ENCODE peak calls at places on chromosomes 3 and 15, in five cellular contexts. K is tibial nerve, E is tibial artery, N is fibroblast of the aortic adventitia, W is BE2C. F is an unnamed sample.

GRCh38 chr15:47856071-47856470 is 138.8 kb downstream of the SEMA6D start:
- DNase-seq in N (no peak), E (no peak), K (no peak), W (no peak), F (no peak)

GRCh38 chr15:75677601-75678323 is 30.1 kb downstream of the SNX33 start:
- DNase-seq in E (no peak), K (no peak), N (no peak), W (no peak), F (no peak)

GRCh38 chr3:144840866-144841265 is 869.2 kb downstream of the DIPK2A start:
- DNase-seq in E (no peak), K (no peak), W (no peak), N (peak; percentile 2), F (no peak)

GRCh38 chr15:50181983-50182232 is at the start of gene SLC27A2:
- DNase-seq in W (peak; percentile 40), K (no peak), N (peak; percentile 2), E (no peak), F (no peak)

GRCh38 chr3:101617478-101617877 is 43.5 kb downstream of the PCNP start:
- DNase-seq in N (no peak), E (no peak), K (no peak), W (no peak), F (no peak)

GRCh38 chr3:28924744-28925360 is 356.0 kb upstream of the RBMS3 start:
- DNase-seq in N (peak; percentile 15), K (no peak), E (no peak), W (no peak), F (no peak)

GRCh38 chr15:29050870-29051269 is 165.1 kb downstream of the APBA2 start:
- DNase-seq in N (no peak), E (no peak), K (no peak), W (no peak), F (peak; percentile 70)

GRCh38 chr3:159170436-159171003 is 368.7 kb downstream of the MFSD1 start:
- DNase-seq in E (no peak), K (no peak), N (peak; percentile 55), W (no peak), F (no peak)

GRCh38 chr3:102190340-102190723 is 244.5 kb upstream of the ZPLD1 start:
- DNase-seq in W (no peak), K (no peak), N (no peak), E (no peak), F (no peak)

GRCh38 chr3:196793224-196793623 is 53.6 kb downstream of the PAK2 start:
- DNase-seq in W (no peak), E (no peak), K (no peak), N (peak; percentile 99), F (peak; percentile 20)

GRCh38 chr3:181410870-181411269 is 300.9 kb upstream of the SOX2 start:
- DNase-seq in W (no peak), K (no peak), N (no peak), E (no peak), F (no peak)

GRCh38 chr3:5194801-5195509 is 7.4 kb downstream of the EDEM1 start:
- DNase-seq in E (peak; percentile 61), N (peak; percentile 83), K (peak; percentile 34), W (no peak), F (peak; percentile 57)

GRCh38 chr3:176776622-176777021 is 420.7 kb downstream of the TBL1XR1 start:
- DNase-seq in N (no peak), W (no peak), K (no peak), E (no peak), F (no peak)

GRCh38 chr3:9606108-9606507 is 43.2 kb upstream of the MTMR14 start:
- DNase-seq in K (no peak), N (no peak), E (no peak), W (no peak), F (no peak)

GRCh38 chr15:34337557-34338306 is at the start of gene SLC12A6:
- DNase-seq in K (peak; percentile 79), W (peak; percentile 96), E (peak; percentile 86), N (peak; percentile 85), F (peak; percentile 70)

GRCh38 chr3:107458871-107459270 is 63.9 kb upstream of the BBX start:
- DNase-seq in N (peak; percentile 39), E (no peak), K (no peak), W (peak; percentile 28), F (no peak)

GRCh38 chr3:190279690-190280089 is 42.6 kb downstream of the CLDN1 start:
- DNase-seq in K (no peak), N (no peak), W (no peak), E (no peak), F (no peak)

GRCh38 chr15:72196409-72197044 is 1.1 kb downstream of the GRAMD2A start:
- DNase-seq in E (no peak), K (no peak), N (no peak), W (no peak), F (no peak)

GRCh38 chr3:162770556-162770955 is 1273.9 kb downstream of the OTOL1 start:
- DNase-seq in N (peak; percentile 43), K (no peak), W (no peak), E (no peak), F (no peak)

GRCh38 chr15:52331490-52332240 is 36.1 kb upstream of the MYO5C start:
- DNase-seq in E (no peak), W (peak; percentile 48), K (no peak), N (peak; percentile 72), F (no peak)

GRCh38 chr15:45187894-45188830 is at the start of gene SHF:
- DNase-seq in W (peak; percentile 91), N (peak; percentile 35), K (peak; percentile 40), E (peak; percentile 76), F (no peak)

GRCh38 chr3:171542976-171543375 is 82.8 kb upstream of the TNIK start:
- DNase-seq in E (no peak), K (no peak), W (no peak), N (no peak), F (no peak)

DNA sequence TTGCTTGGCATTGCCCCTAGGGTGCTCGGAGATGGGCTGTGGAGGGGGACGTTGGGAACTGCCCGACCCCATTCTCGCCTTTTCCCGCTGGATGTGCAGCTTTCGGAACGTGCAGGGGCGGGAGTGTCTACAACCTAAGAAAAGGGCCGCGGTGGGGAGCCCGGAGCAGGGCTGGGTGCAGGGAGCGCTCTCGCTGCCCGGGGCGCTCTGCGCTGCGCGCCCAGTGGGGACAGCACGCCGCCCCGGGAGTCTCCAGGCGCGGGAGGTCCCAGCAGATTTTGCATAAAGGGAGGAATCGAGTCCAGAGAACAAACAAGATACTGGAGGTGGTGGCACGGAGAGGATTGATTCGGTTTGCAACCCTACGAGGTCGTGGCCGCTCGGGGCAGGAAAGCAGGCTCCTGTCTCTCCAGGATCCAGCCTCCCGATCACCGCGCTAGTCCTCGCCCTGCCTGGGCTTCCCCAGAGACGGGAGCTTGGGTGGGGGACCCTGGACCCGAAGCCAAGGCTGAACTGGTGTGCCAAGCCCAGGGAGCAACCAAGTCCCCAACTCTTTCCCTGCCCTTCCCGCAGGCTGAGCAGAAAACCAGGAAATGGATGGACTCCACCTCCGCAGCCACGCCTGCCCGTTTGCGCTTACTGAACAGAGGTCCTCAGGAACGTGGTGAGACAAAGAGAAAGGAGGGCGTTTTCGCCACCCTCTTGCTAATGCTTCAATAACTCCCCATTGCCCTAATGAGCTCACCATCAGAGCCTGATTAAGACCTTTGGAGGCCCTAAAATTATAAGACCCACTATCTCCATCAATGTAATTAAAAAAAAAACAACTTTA is 59.7 kb downstream of the NOX5 start:
- DNase-seq in E (peak; percentile 40), K (peak; percentile 36), W (peak; percentile 84), N (peak; percentile 42), F (peak; percentile 22)
- TF ChIP-seq CTCF in E (no peak), K (no peak), W (no peak), N (no peak), F (no peak)

DNA sequence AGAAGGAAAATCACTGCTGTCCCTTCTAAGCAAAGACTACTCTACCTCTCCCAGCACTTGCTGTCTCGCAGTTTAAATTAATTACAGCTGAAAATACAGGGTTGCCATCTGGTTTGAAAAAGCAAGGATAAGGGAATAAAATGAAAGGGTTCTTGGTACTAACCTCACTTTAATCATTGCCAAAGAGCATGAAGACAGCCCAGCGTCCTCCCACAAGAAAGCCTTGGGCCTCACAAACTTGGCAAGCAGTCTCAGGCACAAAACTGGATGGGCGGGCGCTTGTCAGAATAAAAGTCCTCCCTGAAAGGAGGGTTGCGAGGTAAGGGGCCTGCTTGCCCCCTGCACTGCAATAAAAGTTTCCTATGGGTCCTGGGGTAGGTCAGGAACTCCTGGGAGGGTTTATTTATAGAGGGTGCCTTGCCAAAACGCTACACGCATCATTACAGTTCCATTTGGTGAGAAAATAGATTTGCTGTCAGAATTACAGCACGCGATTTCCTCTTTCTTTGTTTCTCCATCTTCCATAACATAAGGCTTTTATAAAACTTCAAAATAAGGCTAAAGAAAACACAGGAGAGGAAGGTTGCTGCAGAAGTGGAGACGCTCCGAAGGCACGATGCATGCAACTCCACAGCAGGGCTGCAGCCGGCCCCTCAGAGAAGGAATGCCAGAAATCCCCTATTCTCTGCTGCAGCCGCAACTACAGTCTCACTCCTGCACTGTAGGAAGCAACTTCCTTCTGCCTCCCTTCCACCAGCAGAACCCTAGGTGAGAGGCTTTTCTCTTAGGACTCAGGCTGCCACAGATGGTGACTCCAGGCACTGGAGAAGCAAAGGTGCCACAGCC is 61.4 kb downstream of the VGLL4 start:
- DNase-seq in K (peak; percentile 72), E (peak; percentile 78), W (peak; percentile 40), N (peak; percentile 95), F (peak; percentile 80)
- H3K4me3 ChIP-seq in K (peak overlapping the region; percentile 27), E (peak overlapping the region; percentile 34), W (peak overlapping the region; percentile 39), N (peak overlapping the region; percentile 67), F (peak overlapping the region; percentile 40)

GRCh38 chr3:64445318-64446300 is 220.3 kb upstream of the PRICKLE2 start:
- DNase-seq in N (no peak), E (no peak), W (peak; percentile 44), K (no peak), F (no peak)
- TF ChIP-seq CTCF in N (no peak), E (no peak), W (no peak), K (no peak), F (no peak)

GRCh38 chr3:41207355-41207754 is 8.1 kb downstream of the CTNNB1 start:
- DNase-seq in K (no peak), E (no peak), N (no peak), W (no peak), F (no peak)

GRCh38 chr3:41205591-41205990 is 6.3 kb downstream of the CTNNB1 start:
- DNase-seq in N (no peak), K (no peak), E (no peak), W (no peak), F (no peak)

GRCh38 chr3:41202834-41203345 is 3.6 kb downstream of the CTNNB1 start:
- DNase-seq in K (peak; percentile 32), W (peak; percentile 18), N (peak; percentile 68), E (no peak), F (no peak)

GRCh38 chr3:41202075-41202833 is 2.9 kb downstream of the CTNNB1 start:
- DNase-seq in K (no peak), E (no peak), W (no peak), N (no peak), F (no peak)

DNA sequence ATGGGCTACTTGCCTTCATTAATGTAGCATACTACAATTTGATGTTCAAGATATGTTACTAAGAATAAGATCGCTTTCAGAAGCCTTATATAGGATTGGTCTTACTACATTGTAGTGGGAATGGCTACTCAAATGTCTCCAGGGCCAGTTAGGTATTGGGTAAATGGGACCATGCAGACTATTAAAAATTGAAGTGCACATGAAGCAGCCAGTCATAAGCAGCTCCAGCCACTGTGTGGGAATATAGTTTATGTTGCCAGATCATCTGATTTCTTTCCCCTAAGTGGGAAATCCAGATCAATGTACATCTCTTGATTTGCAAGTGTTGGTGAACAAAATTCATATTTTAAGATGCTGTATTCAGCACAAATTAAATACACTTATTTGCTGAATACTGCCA is 5.1 kb downstream of the CTNNB1 start:
- DNase-seq in W (no peak), E (no peak), K (no peak), N (no peak), F (no peak)
- H3K4me3 ChIP-seq in W (no peak overlapping the region), E (no peak overlapping the region), K (no peak overlapping the region), N (no peak overlapping the region), F (no peak overlapping the region)

GRCh38 chr3:80688814-80689213 is 921.0 kb upstream of the ROBO1 start:
- DNase-seq in K (no peak), E (no peak), N (peak; percentile 25), W (peak; percentile 44), F (no peak)
- TF ChIP-seq CTCF in K (no peak), E (no peak), N (no peak), W (peak; percentile 67), F (no peak)